ENCODE peak calls at places on chromosome 13, in seven cellular contexts. One of them, this sample, is unnamed.

GRCh38 chr13:73983109-73983508 is 151.1 kb downstream of the KLF12 start:
- DNase-seq in H1: no peak
- DNase-seq in A549: no peak
- DNase-seq in IMR-90: no peak
- DNase-seq in SK-N-SH: no peak
- DNase-seq in HepG2: no peak
- DNase-seq in GM12878: no peak
- DNase-seq in this sample: no peak

GRCh38 chr13:112861876-112862615 is 107.0 kb upstream of the MCF2L start:
- DNase-seq in H1: no peak
- DNase-seq in A549: no peak
- DNase-seq in IMR-90: no peak
- DNase-seq in SK-N-SH: no peak
- DNase-seq in HepG2: no peak
- DNase-seq in GM12878: no peak
- DNase-seq in this sample: no peak

GRCh38 chr13:94169783-94170513 is 309.5 kb downstream of the DCT start:
- DNase-seq in H1: no peak
- DNase-seq in A549: no peak
- DNase-seq in IMR-90: no peak
- DNase-seq in SK-N-SH: no peak
- DNase-seq in HepG2: no peak
- DNase-seq in GM12878: no peak
- DNase-seq in this sample: no peak

GRCh38 chr13:67439365-67439764 is 209.2 kb upstream of the PCDH9 start:
- DNase-seq in H1: no peak
- DNase-seq in A549: no peak
- DNase-seq in IMR-90: no peak
- DNase-seq in SK-N-SH: no peak
- DNase-seq in HepG2: no peak
- DNase-seq in GM12878: no peak
- DNase-seq in this sample: no peak

GRCh38 chr13:30963794-30964193 is 31.3 kb downstream of the TEX26 start:
- DNase-seq in H1: no peak
- DNase-seq in A549: no peak
- DNase-seq in IMR-90: peak
- DNase-seq in SK-N-SH: no peak
- DNase-seq in HepG2: no peak
- DNase-seq in GM12878: no peak
- DNase-seq in this sample: no peak

GRCh38 chr13:111630411-111630810 is 310.0 kb downstream of the TEX29 start:
- DNase-seq in H1: no peak
- DNase-seq in A549: no peak
- DNase-seq in IMR-90: no peak
- DNase-seq in SK-N-SH: no peak
- DNase-seq in HepG2: no peak
- DNase-seq in GM12878: no peak
- DNase-seq in this sample: no peak

GRCh38 chr13:45143346-45143751 is 23.0 kb downstream of the GTF2F2 start:
- DNase-seq in H1: no peak
- DNase-seq in A549: no peak
- DNase-seq in IMR-90: peak
- DNase-seq in SK-N-SH: no peak
- DNase-seq in HepG2: no peak
- DNase-seq in GM12878: no peak
- DNase-seq in this sample: no peak

GRCh38 chr13:97539651-97540230 is 105.8 kb downstream of the RAP2A start:
- DNase-seq in H1: no peak
- DNase-seq in A549: no peak
- DNase-seq in IMR-90: peak
- DNase-seq in SK-N-SH: no peak
- DNase-seq in HepG2: no peak
- DNase-seq in GM12878: no peak
- DNase-seq in this sample: no peak

GRCh38 chr13:102721800-102722231 is 27.0 kb upstream of the METTL21C start:
- DNase-seq in H1: no peak
- DNase-seq in A549: no peak
- DNase-seq in IMR-90: no peak
- DNase-seq in SK-N-SH: no peak
- DNase-seq in HepG2: no peak
- DNase-seq in GM12878: no peak
- DNase-seq in this sample: no peak

GRCh38 chr13:99658266-99658991 is 157.2 kb downstream of the TM9SF2 start:
- DNase-seq in H1: no peak
- DNase-seq in A549: peak
- DNase-seq in IMR-90: peak
- DNase-seq in SK-N-SH: peak
- DNase-seq in HepG2: no peak
- DNase-seq in GM12878: no peak
- DNase-seq in this sample: no peak
- TF ChIP-seq RFX5 in H1: no peak
- TF ChIP-seq RFX5 in A549: no peak
- TF ChIP-seq RFX5 in IMR-90: no peak
- TF ChIP-seq RFX5 in SK-N-SH: no peak
- TF ChIP-seq RFX5 in HepG2: no peak
- TF ChIP-seq RFX5 in GM12878: no peak
- TF ChIP-seq RFX5 in this sample: no peak

DNA sequence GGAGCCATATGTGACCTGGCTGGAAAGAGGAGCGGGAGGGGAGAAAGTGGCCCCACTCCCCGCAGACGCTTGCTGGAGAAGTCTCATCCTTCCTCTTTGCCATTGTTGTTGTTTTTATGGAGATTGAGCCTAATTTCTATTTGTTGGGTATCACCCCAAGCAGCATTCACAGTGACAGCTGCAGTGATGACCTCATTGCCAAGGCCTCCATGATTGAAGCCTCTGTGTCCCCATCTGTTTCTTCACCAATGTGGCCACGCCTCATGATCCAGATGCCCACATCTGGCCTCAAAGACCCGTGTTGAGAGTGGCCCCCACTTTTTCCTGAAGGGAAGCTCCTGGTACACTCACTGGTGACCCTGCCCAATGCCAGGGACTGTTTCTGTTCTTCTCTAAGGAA is 154.2 kb downstream of the SLC7A1 start:
- DNase-seq in H1: no peak
- DNase-seq in A549: no peak
- DNase-seq in IMR-90: no peak
- DNase-seq in SK-N-SH: no peak
- DNase-seq in HepG2: no peak
- DNase-seq in GM12878: no peak
- DNase-seq in this sample: no peak
- TF ChIP-seq RFX5 in H1: no peak
- TF ChIP-seq RFX5 in A549: no peak
- TF ChIP-seq RFX5 in IMR-90: no peak
- TF ChIP-seq RFX5 in SK-N-SH: no peak
- TF ChIP-seq RFX5 in HepG2: no peak
- TF ChIP-seq RFX5 in GM12878: no peak
- TF ChIP-seq RFX5 in this sample: no peak

GRCh38 chr13:65159803-65160202 is 2070.3 kb downstream of the PCDH9 start:
- DNase-seq in H1: no peak
- DNase-seq in A549: no peak
- DNase-seq in IMR-90: no peak
- DNase-seq in SK-N-SH: no peak
- DNase-seq in HepG2: no peak
- DNase-seq in GM12878: no peak
- DNase-seq in this sample: no peak
- TF ChIP-seq RFX5 in H1: no peak
- TF ChIP-seq RFX5 in A549: no peak
- TF ChIP-seq RFX5 in IMR-90: no peak
- TF ChIP-seq RFX5 in SK-N-SH: no peak
- TF ChIP-seq RFX5 in HepG2: no peak
- TF ChIP-seq RFX5 in GM12878: no peak
- TF ChIP-seq RFX5 in this sample: no peak

DNA sequence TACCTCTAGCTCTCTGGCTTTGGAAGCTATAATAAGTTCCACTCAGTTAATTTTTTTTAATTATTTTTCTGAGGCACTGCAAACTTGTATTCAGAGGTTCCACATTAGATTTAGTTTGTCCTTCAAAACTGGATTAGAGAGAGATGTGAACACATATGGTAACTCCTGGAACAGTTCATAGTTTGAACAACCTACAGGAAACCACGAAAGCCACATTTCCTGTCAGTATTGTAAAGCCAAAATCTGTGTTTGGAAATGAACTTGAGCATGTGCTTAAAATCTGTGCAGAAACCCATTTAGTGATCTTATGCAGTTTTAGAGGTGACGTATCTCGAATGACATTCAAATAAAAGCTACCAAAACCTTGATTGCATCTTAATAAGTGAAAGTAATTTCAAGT is 1952.0 kb downstream of the OLFM4 start:
- DNase-seq in H1: no peak
- DNase-seq in A549: no peak
- DNase-seq in IMR-90: no peak
- DNase-seq in SK-N-SH: no peak
- DNase-seq in HepG2: no peak
- DNase-seq in GM12878: no peak
- DNase-seq in this sample: no peak
- TF ChIP-seq RFX5 in H1: no peak
- TF ChIP-seq RFX5 in A549: no peak
- TF ChIP-seq RFX5 in IMR-90: no peak
- TF ChIP-seq RFX5 in SK-N-SH: no peak
- TF ChIP-seq RFX5 in HepG2: no peak
- TF ChIP-seq RFX5 in GM12878: no peak
- TF ChIP-seq RFX5 in this sample: no peak

GRCh38 chr13:20828540-20829364 is 55.0 kb upstream of the EEF1AKMT1 start:
- DNase-seq in H1: no peak
- DNase-seq in A549: peak
- DNase-seq in IMR-90: peak
- DNase-seq in SK-N-SH: peak
- DNase-seq in HepG2: peak
- DNase-seq in GM12878: peak
- DNase-seq in this sample: no peak
- TF ChIP-seq RFX5 in H1: no peak
- TF ChIP-seq RFX5 in A549: no peak
- TF ChIP-seq RFX5 in IMR-90: no peak
- TF ChIP-seq RFX5 in SK-N-SH: no peak
- TF ChIP-seq RFX5 in HepG2: no peak
- TF ChIP-seq RFX5 in GM12878: no peak
- TF ChIP-seq RFX5 in this sample: no peak

GRCh38 chr13:114259374-114259773 is 22.0 kb upstream of the UPF3A start:
- DNase-seq in H1: no peak
- DNase-seq in A549: no peak
- DNase-seq in IMR-90: no peak
- DNase-seq in SK-N-SH: no peak
- DNase-seq in HepG2: no peak
- DNase-seq in GM12878: no peak
- DNase-seq in this sample: no peak

GRCh38 chr13:114258589-114258988 is 22.8 kb upstream of the UPF3A start:
- DNase-seq in H1: no peak
- DNase-seq in A549: no peak
- DNase-seq in IMR-90: no peak
- DNase-seq in SK-N-SH: no peak
- DNase-seq in HepG2: no peak
- DNase-seq in GM12878: no peak
- DNase-seq in this sample: no peak

GRCh38 chr13:114259974-114260373 is 21.4 kb upstream of the UPF3A start:
- DNase-seq in H1: no peak
- DNase-seq in A549: no peak
- DNase-seq in IMR-90: no peak
- DNase-seq in SK-N-SH: no peak
- DNase-seq in HepG2: no peak
- DNase-seq in GM12878: peak
- DNase-seq in this sample: no peak

GRCh38 chr13:114257014-114257413 is 22.3 kb downstream of the CDC16 start:
- DNase-seq in H1: no peak
- DNase-seq in A549: no peak
- DNase-seq in IMR-90: no peak
- DNase-seq in SK-N-SH: no peak
- DNase-seq in HepG2: no peak
- DNase-seq in GM12878: no peak
- DNase-seq in this sample: no peak

GRCh38 chr13:114256547-114256946 is 21.9 kb downstream of the CDC16 start:
- DNase-seq in H1: no peak
- DNase-seq in A549: no peak
- DNase-seq in IMR-90: no peak
- DNase-seq in SK-N-SH: no peak
- DNase-seq in HepG2: no peak
- DNase-seq in GM12878: no peak
- DNase-seq in this sample: no peak
- TF ChIP-seq RFX5 in H1: no peak
- TF ChIP-seq RFX5 in A549: no peak
- TF ChIP-seq RFX5 in IMR-90: no peak
- TF ChIP-seq RFX5 in SK-N-SH: no peak
- TF ChIP-seq RFX5 in HepG2: no peak
- TF ChIP-seq RFX5 in GM12878: no peak
- TF ChIP-seq RFX5 in this sample: no peak

This sample was measured in K562.